ENCODE peak calls at places on chromosomes 16 and 17, in four cellular contexts. One of them, this sample, is unnamed.
A peak's percentile ranks its signal among the peaks of the same experiment; 100 is the strongest.

GRCh38 chr16:86577314-86577971 is 906 bp upstream of the FOXL1 start:
- DNase-seq in left ventricle myocardium inferior: no peak
- DNase-seq in H9: peak; percentile 45
- DNase-seq in A549: no peak
- DNase-seq in this sample: no peak

GRCh38 chr16:56848955-56849689 is 15.9 kb upstream of the SLC12A3 start:
- DNase-seq in left ventricle myocardium inferior: no peak
- DNase-seq in H9: no peak
- DNase-seq in A549: no peak
- DNase-seq in this sample: peak; percentile 71

GRCh38 chr16:14050297-14051027 is 20.7 kb upstream of the MRTFB start:
- DNase-seq in left ventricle myocardium inferior: no peak
- DNase-seq in H9: peak; percentile 88
- DNase-seq in A549: peak; percentile 85
- DNase-seq in this sample: peak; percentile 67

GRCh38 chr16:22070361-22071351 is 21.7 kb upstream of the VWA3A start:
- DNase-seq in left ventricle myocardium inferior: peak; percentile 28
- DNase-seq in H9: no peak
- DNase-seq in A549: no peak
- DNase-seq in this sample: peak; percentile 54

GRCh38 chr17:59838196-59838911 is 54.4 kb downstream of the TUBD1 start:
- DNase-seq in left ventricle myocardium inferior: no peak
- DNase-seq in H9: no peak
- DNase-seq in A549: peak; percentile 83
- DNase-seq in this sample: no peak

GRCh38 chr16:66844342-66845079 is at the start of gene CA7:
- DNase-seq in left ventricle myocardium inferior: no peak
- DNase-seq in H9: no peak
- DNase-seq in A549: no peak
- DNase-seq in this sample: no peak

GRCh38 chr17:71163121-71163812 is 957.6 kb upstream of the SOX9 start:
- DNase-seq in left ventricle myocardium inferior: no peak
- DNase-seq in H9: no peak
- DNase-seq in A549: no peak
- DNase-seq in this sample: no peak

GRCh38 chr16:1308036-1308976 is 1.1 kb upstream of the UBE2I start:
- DNase-seq in left ventricle myocardium inferior: no peak
- DNase-seq in H9: no peak
- DNase-seq in A549: peak; percentile 90
- DNase-seq in this sample: peak; percentile 71

GRCh38 chr17:41131979-41132378 is 8.0 kb upstream of the KRTAP4-12 start:
- DNase-seq in left ventricle myocardium inferior: no peak
- DNase-seq in H9: no peak
- DNase-seq in A549: peak; percentile 27
- DNase-seq in this sample: peak; percentile 94
- H3K27ac ChIP-seq in left ventricle myocardium inferior: no peak overlapping the region
- H3K27ac ChIP-seq in H9: no peak overlapping the region
- H3K27ac ChIP-seq in A549: peak overlapping the region; percentile 1
- H3K27ac ChIP-seq in this sample: peak overlapping the region; percentile 46

DNA sequence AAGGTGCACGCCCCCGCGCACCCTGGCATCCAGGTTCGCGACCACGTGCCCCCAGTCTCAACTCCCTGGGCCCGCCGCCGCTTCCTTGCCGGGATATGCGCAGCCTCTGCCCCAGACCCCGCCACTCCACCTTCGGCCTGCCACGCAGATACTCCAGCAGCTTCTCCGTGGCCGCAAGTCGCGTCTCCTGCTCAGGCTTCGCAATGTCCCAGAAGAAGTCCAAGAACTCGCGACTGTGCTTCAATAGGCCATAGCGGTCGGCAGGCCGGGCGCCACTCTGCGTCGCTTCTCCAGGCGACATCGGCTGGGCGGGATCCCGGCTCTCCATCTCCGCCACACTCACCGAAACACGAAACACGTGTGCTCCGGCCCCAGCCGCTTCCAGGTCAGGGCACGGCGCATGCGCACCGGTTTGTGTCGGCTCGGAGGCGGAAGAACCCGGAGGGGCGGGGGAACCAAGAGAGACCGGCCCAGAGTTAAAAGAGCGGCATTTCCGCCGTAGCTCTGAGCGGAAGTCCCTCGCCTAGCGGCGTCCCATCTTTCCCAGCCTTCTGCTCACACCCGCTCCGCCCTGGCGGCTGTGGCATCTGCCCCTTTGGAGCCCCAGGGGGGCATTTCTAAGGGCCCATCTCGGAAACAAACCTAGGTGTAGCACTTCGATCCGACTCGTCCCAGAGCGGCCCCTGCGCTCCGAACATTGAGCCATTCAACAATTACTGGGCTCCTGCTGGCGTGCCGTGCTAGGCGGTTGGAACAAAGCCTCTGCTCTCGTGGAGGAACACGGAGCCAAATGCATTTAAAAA is at the start of gene MYBBP1A:
- DNase-seq in left ventricle myocardium inferior: peak; percentile 98
- DNase-seq in H9: peak; percentile 97
- DNase-seq in A549: peak; percentile 97
- DNase-seq in this sample: peak; percentile 74
- TF ChIP-seq CTCF in left ventricle myocardium inferior: peak; percentile 57
- TF ChIP-seq CTCF in H9: peak; percentile 59
- TF ChIP-seq CTCF in A549: no peak
- TF ChIP-seq CTCF in this sample: peak; percentile 22

DNA sequence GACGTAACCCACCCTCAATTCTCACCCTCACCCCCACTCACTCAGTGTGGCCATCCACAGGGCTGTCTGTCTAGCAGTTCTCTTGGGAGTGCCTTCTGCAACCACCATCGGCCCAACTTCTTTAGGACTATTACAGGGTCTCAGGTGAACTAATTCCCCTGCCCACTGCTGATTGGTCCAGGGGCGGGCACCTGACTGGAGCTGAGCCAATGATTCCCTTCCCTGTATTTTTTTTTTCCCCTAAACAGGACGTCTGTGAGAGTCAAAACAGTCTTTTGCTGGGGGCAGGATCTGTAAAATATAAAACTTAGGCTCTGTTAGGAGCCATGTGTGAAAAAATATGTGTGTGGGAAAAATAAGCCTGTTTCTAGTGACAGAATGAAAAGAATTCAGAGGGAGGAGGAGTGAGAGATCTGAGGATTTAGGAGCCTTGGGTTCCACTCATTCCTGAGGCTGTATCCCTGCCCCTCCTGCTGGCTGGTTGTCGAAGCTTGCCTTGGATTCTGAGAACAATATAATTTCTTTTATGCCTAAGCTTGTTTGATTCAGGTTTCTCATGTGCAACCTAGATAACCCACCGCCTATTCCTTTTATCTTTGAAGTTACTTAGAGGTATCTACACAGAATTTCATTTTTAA is 115.0 kb downstream of the SPACA3 start:
- DNase-seq in left ventricle myocardium inferior: no peak
- DNase-seq in H9: no peak
- DNase-seq in A549: no peak
- DNase-seq in this sample: no peak
- H3K4me1 ChIP-seq in left ventricle myocardium inferior: no peaks in the 10 kb centered on the region
- H3K4me1 ChIP-seq in H9: no peaks in the 10 kb centered on the region
- H3K4me1 ChIP-seq in A549: peaks cover 7% of the 10 kb centered on the region
- H3K4me1 ChIP-seq in this sample: no peaks in the 10 kb centered on the region

GRCh38 chr17:6857904-6858303 is 26.4 kb upstream of the TEKT1 start:
- DNase-seq in left ventricle myocardium inferior: no peak
- DNase-seq in H9: no peak
- DNase-seq in A549: no peak
- DNase-seq in this sample: no peak
- H3K27ac ChIP-seq in left ventricle myocardium inferior: no peak overlapping the region
- H3K27ac ChIP-seq in H9: no peak overlapping the region
- H3K27ac ChIP-seq in A549: no peak overlapping the region
- H3K27ac ChIP-seq in this sample: no peak overlapping the region

GRCh38 chr17:50364061-50364458 is 8.9 kb downstream of the MRPL27 start:
- DNase-seq in left ventricle myocardium inferior: no peak
- DNase-seq in H9: no peak
- DNase-seq in A549: no peak
- DNase-seq in this sample: no peak

GRCh38 chr17:50365649-50366393 is 7.2 kb downstream of the MRPL27 start:
- DNase-seq in left ventricle myocardium inferior: no peak
- DNase-seq in H9: no peak
- DNase-seq in A549: no peak
- DNase-seq in this sample: no peak

GRCh38 chr17:50365165-50365564 is 7.8 kb downstream of the MRPL27 start:
- DNase-seq in left ventricle myocardium inferior: no peak
- DNase-seq in H9: no peak
- DNase-seq in A549: no peak
- DNase-seq in this sample: no peak

GRCh38 chr17:50363217-50364060 is 9.5 kb downstream of the MRPL27 start:
- DNase-seq in left ventricle myocardium inferior: no peak
- DNase-seq in H9: peak; percentile 97
- DNase-seq in A549: no peak
- DNase-seq in this sample: no peak

GRCh38 chr17:50364715-50365114 is 8.3 kb downstream of the MRPL27 start:
- DNase-seq in left ventricle myocardium inferior: no peak
- DNase-seq in H9: peak; percentile 74
- DNase-seq in A549: no peak
- DNase-seq in this sample: peak; percentile 68
- TF ChIP-seq CTCF in left ventricle myocardium inferior: no peak
- TF ChIP-seq CTCF in H9: peak; percentile 26
- TF ChIP-seq CTCF in A549: no peak
- TF ChIP-seq CTCF in this sample: peak; percentile 51

GRCh38 chr17:73305845-73306836 is 5.7 kb downstream of the CDC42EP4 start:
- DNase-seq in left ventricle myocardium inferior: no peak
- DNase-seq in H9: no peak
- DNase-seq in A549: no peak
- DNase-seq in this sample: no peak

GRCh38 chr17:73302189-73302588 is 9.6 kb downstream of the CDC42EP4 start:
- DNase-seq in left ventricle myocardium inferior: no peak
- DNase-seq in H9: no peak
- DNase-seq in A549: no peak
- DNase-seq in this sample: no peak

GRCh38 chr17:73304971-73305786 is 6.6 kb downstream of the CDC42EP4 start:
- DNase-seq in left ventricle myocardium inferior: peak; percentile 68
- DNase-seq in H9: peak; percentile 85
- DNase-seq in A549: peak; percentile 82
- DNase-seq in this sample: no peak

GRCh38 chr17:73307130-73307529 is 4.7 kb downstream of the CDC42EP4 start:
- DNase-seq in left ventricle myocardium inferior: peak; percentile 58
- DNase-seq in H9: peak; percentile 23
- DNase-seq in A549: no peak
- DNase-seq in this sample: no peak

GRCh38 chr17:73304438-73304837 is 7.4 kb downstream of the CDC42EP4 start:
- DNase-seq in left ventricle myocardium inferior: no peak
- DNase-seq in H9: no peak
- DNase-seq in A549: no peak
- DNase-seq in this sample: no peak
- H3K4me1 ChIP-seq in left ventricle myocardium inferior: peaks cover 100% of the 10 kb centered on the region
- H3K4me1 ChIP-seq in H9: peaks cover 6% of the 10 kb centered on the region
- H3K4me1 ChIP-seq in A549: peaks cover 86% of the 10 kb centered on the region
- H3K4me1 ChIP-seq in this sample: peaks cover 39% of the 10 kb centered on the region

DNA sequence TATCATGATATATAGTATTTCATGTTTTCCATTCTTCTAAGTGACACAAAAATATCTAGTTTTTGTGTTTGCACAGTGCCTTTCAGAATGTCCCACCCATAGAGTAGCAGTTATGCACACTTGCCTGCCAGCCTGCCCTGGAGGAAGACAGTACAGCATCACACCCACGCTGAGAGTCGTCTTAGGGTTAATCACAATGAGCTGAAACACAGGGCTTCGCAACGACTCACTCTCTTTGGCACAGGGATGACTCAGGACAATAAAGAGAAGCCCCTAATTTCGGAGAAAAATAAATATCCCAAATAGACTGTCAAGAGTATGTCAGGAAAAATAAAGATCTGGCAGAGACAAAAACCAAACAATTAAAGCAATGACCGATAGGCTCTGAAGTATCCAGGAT is 11.6 kb upstream of the NDUFAB1 start:
- DNase-seq in left ventricle myocardium inferior: no peak
- DNase-seq in H9: no peak
- DNase-seq in A549: no peak
- DNase-seq in this sample: no peak
- H3K27ac ChIP-seq in left ventricle myocardium inferior: no peak overlapping the region
- H3K27ac ChIP-seq in H9: no peak overlapping the region
- H3K27ac ChIP-seq in A549: peak overlapping the region; percentile 13
- H3K27ac ChIP-seq in this sample: no peak overlapping the region